ENCODE peak calls at places on chromosomes 13 and 19, in five cellular contexts. One of them, this sample, is unnamed.

GRCh38 chr13:61286148-61286745 is 129.4 kb downstream of the PCDH20 start:
- DNase-seq in HCT116: peak; percentile 16
- DNase-seq in astrocyte of the spinal cord: no peak
- DNase-seq in CD8-positive, alpha-beta T cell: no peak
- DNase-seq in upper lobe of right lung: no peak
- DNase-seq in this sample: no peak

GRCh38 chr13:48818495-48818961 is 157.2 kb upstream of the FNDC3A start:
- DNase-seq in upper lobe of right lung: no peak
- DNase-seq in HCT116: no peak
- DNase-seq in CD8-positive, alpha-beta T cell: no peak
- DNase-seq in astrocyte of the spinal cord: peak; percentile 96
- DNase-seq in this sample: peak; percentile 94

GRCh38 chr19:37995346-37995745 is 88.3 kb downstream of the SIPA1L3 start:
- DNase-seq in upper lobe of right lung: no peak
- DNase-seq in CD8-positive, alpha-beta T cell: no peak
- DNase-seq in astrocyte of the spinal cord: no peak
- DNase-seq in HCT116: no peak
- DNase-seq in this sample: no peak

GRCh38 chr13:84362777-84363176 is 480.5 kb upstream of the SLITRK1 start:
- DNase-seq in astrocyte of the spinal cord: no peak
- DNase-seq in upper lobe of right lung: no peak
- DNase-seq in HCT116: no peak
- DNase-seq in CD8-positive, alpha-beta T cell: no peak
- DNase-seq in this sample: no peak

GRCh38 chr13:60356970-60357369 is 40.0 kb upstream of the TDRD3 start:
- DNase-seq in HCT116: no peak
- DNase-seq in upper lobe of right lung: no peak
- DNase-seq in astrocyte of the spinal cord: no peak
- DNase-seq in CD8-positive, alpha-beta T cell: no peak
- DNase-seq in this sample: no peak

GRCh38 chr19:38274734-38275133 is 10.4 kb downstream of the SPINT2 start:
- DNase-seq in upper lobe of right lung: no peak
- DNase-seq in HCT116: no peak
- DNase-seq in astrocyte of the spinal cord: no peak
- DNase-seq in CD8-positive, alpha-beta T cell: no peak
- DNase-seq in this sample: no peak

GRCh38 chr13:82717249-82717648 is 1165.0 kb downstream of the SLITRK1 start:
- DNase-seq in CD8-positive, alpha-beta T cell: no peak
- DNase-seq in upper lobe of right lung: no peak
- DNase-seq in HCT116: no peak
- DNase-seq in astrocyte of the spinal cord: peak; percentile 63
- DNase-seq in this sample: peak; percentile 73

GRCh38 chr19:1154731-1155351 is 19.2 kb downstream of the SBNO2 start:
- DNase-seq in astrocyte of the spinal cord: peak; percentile 68
- DNase-seq in CD8-positive, alpha-beta T cell: no peak
- DNase-seq in upper lobe of right lung: peak; percentile 96
- DNase-seq in HCT116: no peak
- DNase-seq in this sample: peak; percentile 93

GRCh38 chr19:18203408-18203862 is 407 bp downstream of the RAB3A start:
- DNase-seq in upper lobe of right lung: peak; percentile 79
- DNase-seq in astrocyte of the spinal cord: no peak
- DNase-seq in CD8-positive, alpha-beta T cell: peak; percentile 50
- DNase-seq in HCT116: no peak
- DNase-seq in this sample: no peak

GRCh38 chr19:39265321-39265916 is 2.8 kb upstream of the IFNL2 start:
- DNase-seq in CD8-positive, alpha-beta T cell: no peak
- DNase-seq in HCT116: no peak
- DNase-seq in astrocyte of the spinal cord: no peak
- DNase-seq in upper lobe of right lung: peak; percentile 52
- DNase-seq in this sample: no peak

GRCh38 chr19:35090795-35091214 is 24.8 kb upstream of the FXYD3 start:
- DNase-seq in HCT116: no peak
- DNase-seq in upper lobe of right lung: no peak
- DNase-seq in astrocyte of the spinal cord: no peak
- DNase-seq in CD8-positive, alpha-beta T cell: no peak
- DNase-seq in this sample: no peak

GRCh38 chr13:85508683-85509329 is 290.4 kb downstream of the SLITRK6 start:
- DNase-seq in CD8-positive, alpha-beta T cell: no peak
- DNase-seq in upper lobe of right lung: no peak
- DNase-seq in HCT116: no peak
- DNase-seq in astrocyte of the spinal cord: no peak
- DNase-seq in this sample: peak; percentile 63

GRCh38 chr19:1416014-1416841 is 8.8 kb downstream of the DAZAP1 start:
- DNase-seq in CD8-positive, alpha-beta T cell: no peak
- DNase-seq in HCT116: no peak
- DNase-seq in upper lobe of right lung: no peak
- DNase-seq in astrocyte of the spinal cord: peak; percentile 31
- DNase-seq in this sample: peak; percentile 61

GRCh38 chr13:84126671-84127171 is 244.4 kb upstream of the SLITRK1 start:
- DNase-seq in HCT116: no peak
- DNase-seq in CD8-positive, alpha-beta T cell: no peak
- DNase-seq in astrocyte of the spinal cord: no peak
- DNase-seq in upper lobe of right lung: no peak
- DNase-seq in this sample: peak; percentile 23

GRCh38 chr19:18089726-18090125 is 3.0 kb upstream of the IL12RB1 start:
- DNase-seq in HCT116: no peak
- DNase-seq in upper lobe of right lung: no peak
- DNase-seq in CD8-positive, alpha-beta T cell: no peak
- DNase-seq in astrocyte of the spinal cord: no peak
- DNase-seq in this sample: no peak

GRCh38 chr13:52809310-52809769 is 39.1 kb downstream of the PCDH8 start:
- DNase-seq in upper lobe of right lung: peak; percentile 73
- DNase-seq in astrocyte of the spinal cord: peak; percentile 20
- DNase-seq in HCT116: peak; percentile 72
- DNase-seq in CD8-positive, alpha-beta T cell: peak; percentile 12
- DNase-seq in this sample: peak; percentile 59

GRCh38 chr13:78239681-78240080 is 321.1 kb upstream of the EDNRB start:
- DNase-seq in astrocyte of the spinal cord: no peak
- DNase-seq in CD8-positive, alpha-beta T cell: no peak
- DNase-seq in upper lobe of right lung: no peak
- DNase-seq in HCT116: no peak
- DNase-seq in this sample: no peak

GRCh38 chr13:111330211-111330610 is 9.8 kb downstream of the TEX29 start:
- DNase-seq in HCT116: no peak
- DNase-seq in upper lobe of right lung: no peak
- DNase-seq in astrocyte of the spinal cord: no peak
- DNase-seq in CD8-positive, alpha-beta T cell: no peak
- DNase-seq in this sample: no peak

GRCh38 chr19:3723883-3724282 is 15.7 kb downstream of the TJP3 start:
- DNase-seq in astrocyte of the spinal cord: no peak
- DNase-seq in CD8-positive, alpha-beta T cell: no peak
- DNase-seq in HCT116: no peak
- DNase-seq in upper lobe of right lung: no peak
- DNase-seq in this sample: no peak

GRCh38 chr19:28554321-28555091 is 658.4 kb downstream of the UQCRFS1 start:
- DNase-seq in upper lobe of right lung: no peak
- DNase-seq in astrocyte of the spinal cord: no peak
- DNase-seq in CD8-positive, alpha-beta T cell: no peak
- DNase-seq in HCT116: no peak
- DNase-seq in this sample: no peak

GRCh38 chr13:44229371-44230030 is 144.1 kb upstream of the SERP2 start:
- DNase-seq in CD8-positive, alpha-beta T cell: no peak
- DNase-seq in astrocyte of the spinal cord: no peak
- DNase-seq in HCT116: no peak
- DNase-seq in upper lobe of right lung: no peak
- DNase-seq in this sample: no peak

GRCh38 chr19:13103961-13104847 is 1.5 kb upstream of the LYL1 start:
- DNase-seq in upper lobe of right lung: peak; percentile 83
- DNase-seq in astrocyte of the spinal cord: no peak
- DNase-seq in HCT116: no peak
- DNase-seq in CD8-positive, alpha-beta T cell: peak; percentile 69
- DNase-seq in this sample: no peak

GRCh38 chr19:13102666-13103584 is at the start of gene LYL1:
- DNase-seq in astrocyte of the spinal cord: no peak
- DNase-seq in upper lobe of right lung: peak; percentile 90
- DNase-seq in HCT116: no peak
- DNase-seq in CD8-positive, alpha-beta T cell: peak; percentile 28
- DNase-seq in this sample: no peak

GRCh38 chr19:13102416-13102665 is 317 bp downstream of the LYL1 start:
- DNase-seq in astrocyte of the spinal cord: no peak
- DNase-seq in upper lobe of right lung: no peak
- DNase-seq in CD8-positive, alpha-beta T cell: no peak
- DNase-seq in HCT116: no peak
- DNase-seq in this sample: no peak

GRCh38 chr19:13103585-13103923 is 896 bp upstream of the LYL1 start:
- DNase-seq in upper lobe of right lung: no peak
- DNase-seq in CD8-positive, alpha-beta T cell: no peak
- DNase-seq in astrocyte of the spinal cord: no peak
- DNase-seq in HCT116: no peak
- DNase-seq in this sample: no peak

GRCh38 chr19:13104848-13105646 is 2.4 kb upstream of the LYL1 start:
- DNase-seq in CD8-positive, alpha-beta T cell: peak; percentile 22
- DNase-seq in astrocyte of the spinal cord: no peak
- DNase-seq in HCT116: no peak
- DNase-seq in upper lobe of right lung: no peak
- DNase-seq in this sample: no peak
- H3K4me3 ChIP-seq in CD8-positive, alpha-beta T cell: peak overlapping the region; percentile 81
- H3K4me3 ChIP-seq in astrocyte of the spinal cord: no peak overlapping the region
- H3K4me3 ChIP-seq in HCT116: no peak overlapping the region
- H3K4me3 ChIP-seq in upper lobe of right lung: peak overlapping the region; percentile 48
- H3K4me3 ChIP-seq in this sample: no peak overlapping the region

GRCh38 chr13:81379183-81379582 is 1038.3 kb upstream of the SPRY2 start:
- DNase-seq in CD8-positive, alpha-beta T cell: no peak
- DNase-seq in astrocyte of the spinal cord: no peak
- DNase-seq in HCT116: no peak
- DNase-seq in upper lobe of right lung: no peak
- DNase-seq in this sample: no peak
- TF ChIP-seq CTCF in CD8-positive, alpha-beta T cell: no peak
- TF ChIP-seq CTCF in astrocyte of the spinal cord: no peak
- TF ChIP-seq CTCF in HCT116: peak; percentile 14
- TF ChIP-seq CTCF in upper lobe of right lung: no peak
- TF ChIP-seq CTCF in this sample: no peak

DNA sequence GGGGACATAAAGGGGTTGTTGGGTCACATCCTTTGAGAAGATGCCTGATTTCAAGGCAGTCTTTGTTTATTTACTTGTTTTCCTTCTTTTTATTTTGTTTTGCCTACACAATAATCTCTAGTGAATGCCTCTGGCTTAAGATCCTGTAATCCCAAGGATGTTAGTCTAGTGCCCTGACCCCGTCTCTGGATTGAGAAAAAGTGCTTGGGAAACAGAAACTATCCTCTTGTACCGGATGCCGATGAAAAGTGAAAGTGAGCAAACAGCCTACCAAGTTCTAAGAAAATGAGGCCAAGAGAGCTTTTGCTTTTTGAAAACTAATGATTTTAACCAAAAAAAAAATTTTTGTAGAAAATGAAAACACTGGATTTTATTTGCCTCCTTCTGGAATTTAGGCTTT is 42.1 kb upstream of the C1QTNF9 start:
- DNase-seq in CD8-positive, alpha-beta T cell: no peak
- DNase-seq in upper lobe of right lung: no peak
- DNase-seq in astrocyte of the spinal cord: peak; percentile 13
- DNase-seq in HCT116: no peak
- DNase-seq in this sample: peak; percentile 42
- H3K4me3 ChIP-seq in CD8-positive, alpha-beta T cell: peak overlapping the region; percentile 42
- H3K4me3 ChIP-seq in upper lobe of right lung: peak overlapping the region; percentile 28
- H3K4me3 ChIP-seq in astrocyte of the spinal cord: no peak overlapping the region
- H3K4me3 ChIP-seq in HCT116: no peak overlapping the region
- H3K4me3 ChIP-seq in this sample: no peak overlapping the region

GRCh38 chr13:98482476-98483444 is 94.1 kb downstream of the STK24 start:
- DNase-seq in CD8-positive, alpha-beta T cell: no peak
- DNase-seq in HCT116: no peak
- DNase-seq in upper lobe of right lung: peak; percentile 87
- DNase-seq in astrocyte of the spinal cord: peak; percentile 77
- DNase-seq in this sample: peak; percentile 73
- TF ChIP-seq CTCF in CD8-positive, alpha-beta T cell: no peak
- TF ChIP-seq CTCF in HCT116: peak; percentile 31
- TF ChIP-seq CTCF in upper lobe of right lung: no peak
- TF ChIP-seq CTCF in astrocyte of the spinal cord: peak; percentile 34
- TF ChIP-seq CTCF in this sample: peak; percentile 44

GRCh38 chr19:16261584-16262370 is 62.8 kb upstream of the KLF2 start:
- DNase-seq in HCT116: no peak
- DNase-seq in CD8-positive, alpha-beta T cell: no peak
- DNase-seq in astrocyte of the spinal cord: no peak
- DNase-seq in upper lobe of right lung: no peak
- DNase-seq in this sample: no peak
- H3K4me3 ChIP-seq in HCT116: no peak overlapping the region
- H3K4me3 ChIP-seq in CD8-positive, alpha-beta T cell: peak overlapping the region; percentile 39
- H3K4me3 ChIP-seq in astrocyte of the spinal cord: no peak overlapping the region
- H3K4me3 ChIP-seq in upper lobe of right lung: no peak overlapping the region
- H3K4me3 ChIP-seq in this sample: no peak overlapping the region

This sample was measured in choroid plexus epithelial cell.